ENCODE peak calls at places on chromosomes 4 and X, in seven cellular contexts. M is heart right ventricle, I is heart left ventricle, X is A549, Y is right cardiac atrium, J is Peyer's patch, U is adrenal gland. G is an unnamed sample.
A peak's percentile ranks its signal among the peaks of the same experiment; 100 is the strongest.

GRCh38 chrX:68697465-68698125 is 50.1 kb downstream of the STARD8 start:
- DNase-seq in J (no peak), U (no peak), Y (no peak), I (no peak), X (no peak), M (no peak), G (no peak)

GRCh38 chrX:20530319-20530979 is 263.7 kb upstream of the RPS6KA3 start:
- DNase-seq in M (no peak), U (peak; percentile 64), J (no peak), Y (peak; percentile 15), X (peak; percentile 41), I (peak; percentile 31), G (peak; percentile 56)

GRCh38 chrX:70434914-70435586 is 9.6 kb upstream of the DLG3 start:
- DNase-seq in U (peak; percentile 7), X (no peak), Y (peak; percentile 44), J (no peak), M (peak; percentile 31), I (peak; percentile 66), G (peak; percentile 55)

GRCh38 chr4:186771624-186772023 is 48.0 kb upstream of the FAT1 start:
- DNase-seq in I (no peak), M (no peak), X (no peak), J (no peak), U (no peak), Y (no peak), G (no peak)

GRCh38 chrX:37975421-37975820 is 30.9 kb upstream of the SYTL5 start:
- DNase-seq in X (no peak), J (no peak), I (no peak), U (no peak), M (no peak), Y (no peak), G (no peak)

GRCh38 chr4:145760961-145761929 is 81.3 kb downstream of the C4orf51 start:
- DNase-seq in X (no peak), J (no peak), M (peak; percentile 68), I (peak; percentile 40), U (no peak), Y (peak; percentile 30), G (no peak)

GRCh38 chrX:39492495-39493162 is 605.1 kb downstream of the BCOR start:
- DNase-seq in X (no peak), I (no peak), Y (no peak), U (peak; percentile 42), M (peak; percentile 18), J (peak; percentile 66), G (no peak)

GRCh38 chrX:15739886-15740285 is 1.8 kb downstream of the CA5B start:
- DNase-seq in U (no peak), I (no peak), M (no peak), J (no peak), Y (no peak), X (no peak), G (no peak)

GRCh38 chr4:147052361-147052760 is 106.7 kb upstream of the TTC29 start:
- DNase-seq in U (no peak), Y (no peak), M (no peak), J (no peak), X (no peak), I (no peak), G (no peak)

GRCh38 chr4:92646826-92647225 is 343.1 kb downstream of the GRID2 start:
- DNase-seq in J (no peak), X (no peak), U (no peak), Y (no peak), M (no peak), I (no peak), G (no peak)

GRCh38 chr4:157075811-157076577 is at the start of gene GLRB:
- DNase-seq in X (peak; percentile 18), U (peak; percentile 20), J (peak; percentile 49), Y (peak; percentile 20), M (peak; percentile 26), I (no peak), G (no peak)

GRCh38 chrX:46840946-46841740 is 4.3 kb downstream of the RP2 start:
- DNase-seq in Y (peak; percentile 21), X (no peak), U (peak; percentile 52), M (no peak), I (no peak), J (no peak), G (no peak)

GRCh38 chrX:27890611-27891010 is 82.8 kb downstream of the MAGEB10 start:
- DNase-seq in I (no peak), M (no peak), U (no peak), Y (no peak), X (peak; percentile 6), J (no peak), G (no peak)

GRCh38 chr4:168723020-168723419 is 226.2 kb downstream of the PALLD start:
- DNase-seq in Y (no peak), X (no peak), M (no peak), I (peak; percentile 31), J (no peak), U (peak; percentile 38), G (no peak)

GRCh38 chr4:26030260-26030667 is 116.2 kb downstream of the SMIM20 start:
- DNase-seq in M (no peak), J (no peak), I (no peak), Y (no peak), U (no peak), X (no peak), G (no peak)

GRCh38 chr4:15753786-15754185 is 24.3 kb upstream of the CD38 start:
- DNase-seq in U (peak; percentile 66), Y (peak; percentile 73), J (no peak), X (no peak), I (peak; percentile 88), M (peak; percentile 81), G (no peak)

GRCh38 chr4:31458813-31459212 is 738.6 kb downstream of the PCDH7 start:
- DNase-seq in I (no peak), U (no peak), Y (no peak), J (no peak), M (no peak), X (no peak), G (no peak)

GRCh38 chrX:43121637-43122036 is 343.7 kb upstream of the PPP1R2C start:
- DNase-seq in X (no peak), J (no peak), I (no peak), M (no peak), Y (no peak), U (peak; percentile 23), G (peak; percentile 13)

GRCh38 chr4:82630079-82630478 is 68.3 kb upstream of the TMEM150C start:
- DNase-seq in M (no peak), X (no peak), J (no peak), U (no peak), Y (no peak), I (no peak), G (no peak)

GRCh38 chrX:138748480-138748879 is 37.0 kb upstream of the FGF13 start:
- DNase-seq in M (no peak), U (no peak), X (no peak), Y (no peak), I (no peak), J (no peak), G (no peak)

GRCh38 chr4:125315571-125316390 is 1.0 kb downstream of the FAT4 start:
- DNase-seq in J (peak; percentile 52), U (peak; percentile 28), I (peak; percentile 56), X (peak; percentile 18), Y (peak; percentile 57), M (peak; percentile 70), G (no peak)

GRCh38 chrX:11786862-11787261 is 28.8 kb downstream of the MSL3 start:
- DNase-seq in I (no peak), Y (no peak), J (no peak), M (no peak), X (no peak), U (no peak), G (no peak)

GRCh38 chrX:129759576-129760061 is 20.1 kb upstream of the SASH3 start:
- DNase-seq in I (peak; percentile 35), J (no peak), X (no peak), U (peak; percentile 40), M (peak; percentile 30), Y (peak; percentile 46), G (peak; percentile 63)

GRCh38 chr4:20916106-20916505 is 215.8 kb downstream of the PACRGL start:
- DNase-seq in X (no peak), J (no peak), U (no peak), M (no peak), Y (no peak), I (no peak), G (peak; percentile 53)

GRCh38 chrX:51860679-51861078 is 32.7 kb upstream of the MAGED1 start:
- DNase-seq in J (no peak), X (no peak), I (no peak), M (no peak), Y (no peak), U (peak; percentile 11), G (no peak)

GRCh38 chr4:177478496-177478895 is 36.3 kb upstream of the AGA start:
- DNase-seq in U (no peak), M (no peak), J (no peak), Y (no peak), I (no peak), X (no peak), G (no peak)

GRCh38 chr4:69999420-69999819 is 3.7 kb downstream of the STATH start:
- DNase-seq in Y (no peak), U (no peak), X (no peak), J (no peak), I (no peak), M (no peak), G (no peak)

GRCh38 chr4:184476660-184477059 is 2.3 kb upstream of the IRF2 start:
- DNase-seq in X (no peak), I (no peak), U (no peak), Y (no peak), J (no peak), M (no peak), G (peak; percentile 29)

GRCh38 chr4:117093581-117093980 is 8.2 kb upstream of the TRAM1L1 start:
- DNase-seq in J (no peak), I (no peak), M (no peak), Y (no peak), U (no peak), X (no peak), G (no peak)

GRCh38 chr4:71270901-71271300 is 67.9 kb upstream of the SLC4A4 start:
- DNase-seq in X (peak; percentile 3), I (no peak), M (no peak), U (peak; percentile 12), J (no peak), Y (no peak), G (no peak)

GRCh38 chrX:101362116-101362515 is 13.6 kb upstream of the TIMM8A start:
- DNase-seq in M (no peak), Y (no peak), X (no peak), I (no peak), J (no peak), U (no peak), G (no peak)
- H3K9me3 ChIP-seq in M (no peaks in the 10 kb centered on the region), Y (no peaks in the 10 kb centered on the region), X (no peaks in the 10 kb centered on the region), I (no peaks in the 10 kb centered on the region), J (no peaks in the 10 kb centered on the region), U (no peaks in the 10 kb centered on the region), G (no peaks in the 10 kb centered on the region)

GRCh38 chr4:1907848-1908525 is 36.8 kb downstream of the NSD2 start:
- DNase-seq in M (no peak), J (no peak), X (no peak), I (no peak), Y (no peak), U (peak; percentile 15), G (no peak)
- H3K27ac ChIP-seq in M (no peak overlapping the region), J (no peak overlapping the region), X (no peak overlapping the region), I (no peak overlapping the region), Y (no peak overlapping the region), U (no peak overlapping the region), G (no peak overlapping the region)

GRCh38 chr4:139557506-139558110 is 1.6 kb upstream of the SETD7 start:
- DNase-seq in M (no peak), J (no peak), U (no peak), X (no peak), I (no peak), Y (no peak), G (no peak)
- H3K4me1 ChIP-seq in M (peaks cover 59% of the 10 kb centered on the region), J (peaks cover 27% of the 10 kb centered on the region), U (peaks cover 38% of the 10 kb centered on the region), X (peaks cover 38% of the 10 kb centered on the region), I (peaks cover 31% of the 10 kb centered on the region), Y (peaks cover 5% of the 10 kb centered on the region), G (peaks cover 50% of the 10 kb centered on the region)

GRCh38 chrX:155112171-155112570 is 40.9 kb downstream of the BRCC3 start:
- DNase-seq in Y (no peak), J (no peak), U (no peak), I (no peak), M (no peak), X (no peak), G (no peak)
- H3K9me3 ChIP-seq in Y (no peaks in the 10 kb centered on the region), J (no peaks in the 10 kb centered on the region), U (no peaks in the 10 kb centered on the region), I (no peaks in the 10 kb centered on the region), M (no peaks in the 10 kb centered on the region), X (peaks cover 2% of the 10 kb centered on the region), G (no peaks in the 10 kb centered on the region)

G was measured in CD4-positive, alpha-beta memory T cell.